ENCODE peak calls at places on chromosomes 16 and 17, in ten cellular contexts. Z, F, C, E, B, S, R, T, X and D are unnamed samples. For H3K4me1, the result is how much of the 10 kb centered on the place peaks cover.

GRCh38 chr17:9991796-9992195 is 86.7 kb upstream of the RCVRN start:
- DNase-seq in Z (no peak), F (no peak), C (no peak), E (no peak), B (no peak), S (no peak), R (no peak), T (no peak), X (no peak), D (no peak)

GRCh38 chr16:70749006-70749678 is 51.8 kb downstream of the VAC14 start:
- DNase-seq in Z (no peak), F (no peak), C (no peak), E (no peak), B (peak), S (peak), R (no peak), T (peak), X (no peak), D (no peak)

GRCh38 chr16:28494141-28494851 is at the start of gene APOBR:
- DNase-seq in Z (peak), F (peak), C (no peak), E (peak), B (peak), S (no peak), R (peak), T (peak), X (no peak), D (peak)

GRCh38 chr17:17051791-17052461 is 9.7 kb downstream of the MPRIP start:
- DNase-seq in Z (no peak), F (no peak), C (no peak), E (no peak), B (no peak), S (no peak), R (no peak), T (peak), X (no peak), D (no peak)

GRCh38 chr17:52696362-52696761 is 537.8 kb upstream of the CA10 start:
- DNase-seq in Z (no peak), F (no peak), C (no peak), E (no peak), B (no peak), S (no peak), R (no peak), T (no peak), X (no peak), D (no peak)

GRCh38 chr17:72502111-72502939 is 381.5 kb downstream of the SOX9 start:
- DNase-seq in Z (no peak), F (no peak), C (no peak), E (no peak), B (no peak), S (no peak), R (no peak), T (peak), X (no peak), D (no peak)

GRCh38 chr17:21242026-21242700 is 11.0 kb downstream of the NATD1 start:
- DNase-seq in Z (no peak), F (no peak), C (peak), E (no peak), B (no peak), S (no peak), R (no peak), T (no peak), X (no peak), D (no peak)

GRCh38 chr16:3004781-3005284 is 7.9 kb upstream of the CLDN9 start:
- DNase-seq in Z (no peak), F (no peak), C (peak), E (peak), B (no peak), S (no peak), R (no peak), T (peak), X (no peak), D (no peak)

GRCh38 chr17:37696366-37696765 is 48.5 kb downstream of the HNF1B start:
- DNase-seq in Z (no peak), F (no peak), C (no peak), E (no peak), B (no peak), S (no peak), R (no peak), T (no peak), X (no peak), D (no peak)

GRCh38 chr17:80763293-80763867 is 218.7 kb downstream of the RPTOR start:
- DNase-seq in Z (no peak), F (no peak), C (no peak), E (peak), B (no peak), S (no peak), R (peak), T (no peak), X (no peak), D (no peak)

GRCh38 chr17:80762076-80762475 is 217.4 kb downstream of the RPTOR start:
- DNase-seq in Z (no peak), F (no peak), C (no peak), E (peak), B (no peak), S (no peak), R (peak), T (no peak), X (no peak), D (no peak)

GRCh38 chr17:80768936-80769335 is 222.7 kb upstream of the CHMP6 start:
- DNase-seq in Z (no peak), F (no peak), C (no peak), E (no peak), B (no peak), S (no peak), R (no peak), T (no peak), X (no peak), D (no peak)

GRCh38 chr17:80766290-80766689 is 221.7 kb downstream of the RPTOR start:
- DNase-seq in Z (no peak), F (no peak), C (no peak), E (no peak), B (no peak), S (no peak), R (no peak), T (no peak), X (no peak), D (no peak)

GRCh38 chr17:80765241-80766022 is 220.8 kb downstream of the RPTOR start:
- DNase-seq in Z (no peak), F (no peak), C (no peak), E (peak), B (no peak), S (no peak), R (peak), T (no peak), X (no peak), D (no peak)
- H3K27ac ChIP-seq in Z (no peak), F (peak), C (no peak), E (no peak), B (no peak), S (no peak), R (peak), T (no peak), X (no peak), D (peak)

GRCh38 chr16:20678242-20678641 is 19.2 kb downstream of the ACSM1 start:
- DNase-seq in Z (no peak), F (no peak), C (no peak), E (no peak), B (no peak), S (no peak), R (no peak), T (no peak), X (no peak), D (no peak)

GRCh38 chr16:20674684-20675487 is 22.6 kb downstream of the ACSM1 start:
- DNase-seq in Z (no peak), F (no peak), C (no peak), E (no peak), B (no peak), S (no peak), R (no peak), T (peak), X (peak), D (no peak)

GRCh38 chr16:20675488-20676267 is 21.8 kb downstream of the ACSM1 start:
- DNase-seq in Z (peak), F (no peak), C (peak), E (peak), B (peak), S (no peak), R (peak), T (peak), X (peak), D (peak)

GRCh38 chr16:20676867-20677266 is 20.6 kb downstream of the ACSM1 start:
- DNase-seq in Z (no peak), F (no peak), C (no peak), E (no peak), B (no peak), S (no peak), R (no peak), T (no peak), X (no peak), D (no peak)

DNA sequence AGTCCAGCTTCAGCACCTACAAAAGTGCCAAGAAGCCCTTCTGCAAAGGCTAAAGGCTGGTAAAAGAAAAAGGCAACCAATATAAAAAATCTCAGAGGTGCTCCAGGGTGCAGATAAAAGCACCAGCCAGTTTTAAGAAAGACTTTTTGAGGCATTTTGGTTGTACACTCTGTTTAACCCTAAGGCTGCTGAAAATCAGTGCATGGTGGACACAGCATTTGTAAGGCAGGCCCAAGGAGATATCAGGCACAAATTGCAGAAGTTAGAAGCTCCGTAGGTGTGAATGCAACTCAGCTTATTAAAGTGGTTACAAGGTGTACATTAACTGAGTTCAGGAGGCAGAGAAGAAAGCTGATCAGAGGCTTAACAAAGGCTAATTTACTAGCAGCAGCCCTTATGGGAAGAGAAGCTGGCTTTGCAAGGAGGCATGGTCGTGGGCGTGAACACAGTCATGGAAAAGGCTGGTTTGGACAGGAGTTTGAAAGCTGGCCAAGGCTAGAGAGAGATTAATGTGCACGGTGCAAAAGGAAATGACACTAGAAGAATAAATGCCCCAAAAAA is 21.1 kb downstream of the ACSM1 start:
- DNase-seq in Z (no peak), F (no peak), C (no peak), E (no peak), B (no peak), S (no peak), R (no peak), T (peak), X (peak), D (no peak)
- H3K4me3 ChIP-seq in Z (peak), F (no peak), C (peak), E (peak), B (peak), S (no peak), R (no peak), T (peak), X (peak), D (peak)

DNA sequence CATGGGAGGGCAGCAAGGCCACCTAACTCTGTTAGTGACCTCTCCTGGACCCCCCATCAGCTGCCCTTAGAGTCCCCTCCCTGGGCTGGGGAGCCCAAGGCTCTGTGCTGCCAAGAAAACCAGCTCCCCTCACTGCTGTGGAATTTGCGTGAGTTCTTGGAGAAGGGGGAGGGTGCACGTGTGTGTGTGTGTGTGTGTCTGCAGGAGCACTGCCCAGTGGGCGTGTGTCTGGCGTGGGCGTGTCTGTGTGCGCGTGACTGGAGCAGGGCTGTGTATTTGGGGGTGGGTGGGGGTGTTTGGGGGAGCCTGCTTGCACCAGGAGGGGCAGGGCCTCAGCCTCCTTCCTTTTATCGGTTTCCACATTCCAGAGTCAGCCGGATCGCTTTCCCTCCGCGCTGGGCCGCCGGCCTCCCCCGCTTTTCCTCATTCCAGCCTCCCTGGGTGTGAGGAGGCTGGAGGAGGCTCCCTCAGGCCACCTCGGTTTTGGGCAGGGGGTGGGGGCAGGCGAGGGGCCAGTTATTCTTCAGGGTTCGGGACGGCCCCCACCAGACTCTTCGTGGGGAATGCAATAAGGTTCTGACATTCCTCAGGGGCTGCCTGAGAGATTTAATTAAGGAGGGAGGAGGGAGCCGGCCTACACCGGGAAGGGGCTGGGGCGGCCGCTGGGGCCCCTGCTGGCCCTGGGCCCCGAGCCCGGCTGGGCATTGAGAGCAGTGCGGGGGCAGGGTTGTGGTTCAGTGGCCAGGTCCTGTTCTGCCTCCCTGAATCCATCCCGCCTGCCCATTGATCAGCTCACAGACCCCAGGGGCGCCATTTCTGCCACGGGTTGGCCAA is 2.5 kb downstream of the VASN start:
- DNase-seq in Z (no peak), F (no peak), C (peak), E (peak), B (peak), S (peak), R (no peak), T (peak), X (peak), D (no peak)
- H3K4me1 ChIP-seq in Z (under half), F (under half), C (half or more), E (half or more), B (half or more), S (under half), R (under half), T (under half), X (under half), D (under half)

DNA sequence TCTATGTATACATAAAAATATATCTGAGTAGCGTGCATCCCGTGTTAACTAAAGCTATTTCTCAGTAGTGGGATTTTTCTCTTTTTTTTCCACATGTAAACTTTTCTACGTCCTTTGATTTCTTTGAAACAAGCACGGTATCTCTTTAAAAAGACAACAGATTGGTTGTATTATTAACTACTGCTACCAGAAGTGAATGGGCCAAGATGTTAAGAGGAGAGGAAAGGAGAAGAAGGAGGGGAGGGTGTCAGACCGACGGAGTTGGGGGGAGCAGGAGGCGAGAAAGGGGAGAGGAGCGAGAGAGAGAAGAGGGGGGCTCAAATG is 75.1 kb downstream of the CMC2 start:
- DNase-seq in Z (no peak), F (no peak), C (no peak), E (no peak), B (no peak), S (no peak), R (no peak), T (no peak), X (no peak), D (no peak)
- H3K27ac ChIP-seq in Z (no peak), F (no peak), C (peak), E (peak), B (peak), S (no peak), R (no peak), T (no peak), X (peak), D (no peak)

GRCh38 chr16:89815639-89816348 is 653 bp downstream of the FANCA start:
- DNase-seq in Z (peak), F (no peak), C (peak), E (no peak), B (no peak), S (no peak), R (peak), T (no peak), X (no peak), D (no peak)
- H3K4me3 ChIP-seq in Z (no peak), F (peak), C (peak), E (peak), B (peak), S (peak), R (peak), T (peak), X (peak), D (peak)

GRCh38 chr17:34382586-34383224 is 19.7 kb upstream of the CCL1 start:
- DNase-seq in Z (no peak), F (peak), C (no peak), E (no peak), B (no peak), S (no peak), R (peak), T (no peak), X (no peak), D (no peak)
- H3K4me1 ChIP-seq in Z (under half), F (half or more), C (under half), E (under half), B (under half), S (under half), R (half or more), T (under half), X (under half), D (under half)